ENCODE peak calls at places on chromosomes 6 and 20, in five cellular contexts. One of them, this sample, is unnamed. For H3K9me3, the result is how much of the 10 kb centered on the place peaks cover.

GRCh38 chr6:104212977-104213696 is 646.6 kb downstream of the HACE1 start:
- DNase-seq in heart right ventricle: no peak
- DNase-seq in PC-9: no peak
- DNase-seq in neural progenitor cell: no peak
- DNase-seq in kidney: no peak
- DNase-seq in this sample: no peak

GRCh38 chr6:4973415-4973814 is 30.4 kb downstream of the RPP40 start:
- DNase-seq in heart right ventricle: no peak
- DNase-seq in PC-9: no peak
- DNase-seq in neural progenitor cell: no peak
- DNase-seq in kidney: no peak
- DNase-seq in this sample: no peak

GRCh38 chr6:1312444-1313363 is 806 bp downstream of the FOXQ1 start:
- DNase-seq in heart right ventricle: no peak
- DNase-seq in PC-9: peak
- DNase-seq in neural progenitor cell: peak
- DNase-seq in kidney: peak
- DNase-seq in this sample: peak

GRCh38 chr20:31569163-31570020 is 35.7 kb upstream of the ID1 start:
- DNase-seq in heart right ventricle: peak
- DNase-seq in PC-9: peak
- DNase-seq in neural progenitor cell: peak
- DNase-seq in kidney: no peak
- DNase-seq in this sample: peak

GRCh38 chr20:43914286-43914685 is 366 bp upstream of the TOX2 start:
- DNase-seq in heart right ventricle: no peak
- DNase-seq in PC-9: peak
- DNase-seq in neural progenitor cell: no peak
- DNase-seq in kidney: no peak
- DNase-seq in this sample: no peak

GRCh38 chr20:47392721-47393073 is 36.2 kb upstream of the ZMYND8 start:
- DNase-seq in heart right ventricle: no peak
- DNase-seq in PC-9: peak
- DNase-seq in neural progenitor cell: no peak
- DNase-seq in kidney: no peak
- DNase-seq in this sample: no peak

GRCh38 chr6:29828471-29828797 is 809 bp downstream of the HLA-G start:
- DNase-seq in heart right ventricle: no peak
- DNase-seq in PC-9: no peak
- DNase-seq in neural progenitor cell: peak
- DNase-seq in kidney: no peak
- DNase-seq in this sample: no peak

GRCh38 chr6:158071121-158072082 is 89.7 kb downstream of the SYNJ2 start:
- DNase-seq in heart right ventricle: no peak
- DNase-seq in PC-9: no peak
- DNase-seq in neural progenitor cell: no peak
- DNase-seq in kidney: peak
- DNase-seq in this sample: no peak

GRCh38 chr6:89952361-89952680 is 58.1 kb downstream of the GJA10 start:
- DNase-seq in heart right ventricle: no peak
- DNase-seq in PC-9: no peak
- DNase-seq in neural progenitor cell: no peak
- DNase-seq in kidney: no peak
- DNase-seq in this sample: no peak

GRCh38 chr6:6815732-6816131 is 227.2 kb downstream of the LY86 start:
- DNase-seq in heart right ventricle: no peak
- DNase-seq in PC-9: no peak
- DNase-seq in neural progenitor cell: no peak
- DNase-seq in kidney: no peak
- DNase-seq in this sample: no peak

GRCh38 chr6:37287519-37288157 is 29.7 kb upstream of the TMEM217 start:
- DNase-seq in heart right ventricle: no peak
- DNase-seq in PC-9: no peak
- DNase-seq in neural progenitor cell: no peak
- DNase-seq in kidney: no peak
- DNase-seq in this sample: no peak

GRCh38 chr6:157428418-157429202 is 47.6 kb downstream of the ZDHHC14 start:
- DNase-seq in heart right ventricle: no peak
- DNase-seq in PC-9: peak
- DNase-seq in neural progenitor cell: peak
- DNase-seq in kidney: no peak
- DNase-seq in this sample: no peak

GRCh38 chr6:7324520-7324919 is 11.5 kb upstream of the SSR1 start:
- DNase-seq in heart right ventricle: peak
- DNase-seq in PC-9: no peak
- DNase-seq in neural progenitor cell: no peak
- DNase-seq in kidney: no peak
- DNase-seq in this sample: no peak

GRCh38 chr6:10520468-10520867 is 683 bp upstream of the GCNT2 start:
- DNase-seq in heart right ventricle: no peak
- DNase-seq in PC-9: no peak
- DNase-seq in neural progenitor cell: no peak
- DNase-seq in kidney: no peak
- DNase-seq in this sample: no peak

GRCh38 chr6:129704708-129705107 is 5.3 kb downstream of the ARHGAP18 start:
- DNase-seq in heart right ventricle: no peak
- DNase-seq in PC-9: no peak
- DNase-seq in neural progenitor cell: no peak
- DNase-seq in kidney: no peak
- DNase-seq in this sample: no peak

GRCh38 chr6:22827760-22828159 is 258.4 kb downstream of the HDGFL1 start:
- DNase-seq in heart right ventricle: no peak
- DNase-seq in PC-9: no peak
- DNase-seq in neural progenitor cell: no peak
- DNase-seq in kidney: no peak
- DNase-seq in this sample: no peak

GRCh38 chr20:14234666-14235295 is 102.6 kb downstream of the FLRT3 start:
- DNase-seq in heart right ventricle: no peak
- DNase-seq in PC-9: no peak
- DNase-seq in neural progenitor cell: no peak
- DNase-seq in kidney: no peak
- DNase-seq in this sample: no peak

GRCh38 chr6:36677059-36677749 is 1.3 kb upstream of the CDKN1A start:
- DNase-seq in heart right ventricle: no peak
- DNase-seq in PC-9: no peak
- DNase-seq in neural progenitor cell: no peak
- DNase-seq in kidney: no peak
- DNase-seq in this sample: peak

DNA sequence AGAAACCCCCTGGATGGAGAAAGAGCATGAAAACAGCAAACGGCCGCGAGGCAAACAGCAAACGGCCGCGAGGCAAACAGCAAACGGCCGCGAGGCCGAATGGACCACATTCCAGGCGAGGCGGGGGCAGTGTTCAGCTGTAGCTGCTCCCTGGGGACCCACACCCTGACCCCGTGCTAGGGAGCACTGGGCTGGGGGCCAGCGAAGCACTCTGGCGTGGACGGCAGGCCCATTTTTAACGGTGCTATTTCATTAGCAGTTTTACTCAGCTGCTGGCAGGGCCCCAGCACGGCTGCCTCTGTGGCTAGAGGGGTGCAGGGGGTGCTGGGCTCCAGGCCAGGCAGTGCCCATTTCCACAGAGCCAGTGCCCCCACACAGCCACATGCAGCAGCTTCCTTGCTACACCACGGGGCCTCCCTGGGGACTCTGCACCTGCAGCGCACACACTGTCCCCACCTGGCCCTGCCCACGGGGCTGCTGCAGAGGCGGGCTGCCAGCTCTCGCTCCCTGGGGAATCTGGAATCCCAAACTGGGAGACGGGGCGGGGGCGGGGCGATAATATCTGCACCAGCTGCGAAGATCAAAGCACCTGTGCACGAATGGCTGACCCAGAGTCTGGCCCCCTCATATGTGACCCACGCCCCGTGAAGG is 35.6 kb upstream of the SLCO4A1 start:
- DNase-seq in heart right ventricle: peak
- DNase-seq in PC-9: no peak
- DNase-seq in neural progenitor cell: no peak
- DNase-seq in kidney: peak
- DNase-seq in this sample: no peak
- TF ChIP-seq CTCF in heart right ventricle: no peak
- TF ChIP-seq CTCF in PC-9: no peak
- TF ChIP-seq CTCF in neural progenitor cell: no peak
- TF ChIP-seq CTCF in kidney: no peak
- TF ChIP-seq CTCF in this sample: no peak

DNA sequence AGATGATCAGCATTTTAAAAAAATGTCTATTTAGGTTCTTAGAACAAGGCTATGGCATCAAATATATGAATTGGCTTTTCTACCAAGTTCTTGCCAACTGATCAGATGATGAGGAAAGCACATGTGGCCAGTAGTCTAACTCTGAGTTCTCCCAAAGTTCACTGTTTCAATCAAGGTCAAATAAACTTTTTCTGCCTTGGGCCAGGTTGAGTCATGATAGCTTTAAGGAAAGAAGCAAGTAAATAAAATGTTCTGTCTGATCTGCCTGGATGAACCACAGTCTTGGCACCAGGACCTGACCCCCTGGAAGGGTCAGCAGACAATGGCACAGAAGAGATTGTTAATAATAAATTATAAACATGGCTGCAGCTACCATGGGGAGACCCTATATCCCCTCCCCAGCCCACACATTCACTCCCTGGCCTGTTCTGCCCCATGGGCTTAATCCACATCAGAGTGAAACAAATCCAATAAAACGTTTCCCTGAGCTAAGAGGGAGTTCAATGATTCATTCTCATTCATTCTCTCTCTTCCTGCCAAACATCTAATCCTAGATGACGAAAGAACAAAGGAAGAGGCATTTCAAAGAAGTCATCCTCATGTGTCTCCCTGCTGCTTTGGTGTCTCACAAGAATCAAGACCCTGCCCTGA is 661.6 kb downstream of the DHX35 start:
- DNase-seq in heart right ventricle: no peak
- DNase-seq in PC-9: no peak
- DNase-seq in neural progenitor cell: no peak
- DNase-seq in kidney: no peak
- DNase-seq in this sample: no peak
- H3K9me3 ChIP-seq in heart right ventricle: under half
- H3K9me3 ChIP-seq in PC-9: under half
- H3K9me3 ChIP-seq in neural progenitor cell: under half
- H3K9me3 ChIP-seq in kidney: under half
- H3K9me3 ChIP-seq in this sample: under half

GRCh38 chr6:69305456-69305855 is 491.4 kb downstream of the LMBRD1 start:
- DNase-seq in heart right ventricle: no peak
- DNase-seq in PC-9: no peak
- DNase-seq in neural progenitor cell: no peak
- DNase-seq in kidney: no peak
- DNase-seq in this sample: peak
- TF ChIP-seq CTCF in heart right ventricle: no peak
- TF ChIP-seq CTCF in PC-9: no peak
- TF ChIP-seq CTCF in neural progenitor cell: no peak
- TF ChIP-seq CTCF in kidney: no peak
- TF ChIP-seq CTCF in this sample: no peak

GRCh38 chr6:165117806-165118205 is 191.6 kb downstream of the C6orf118 start:
- DNase-seq in heart right ventricle: no peak
- DNase-seq in PC-9: no peak
- DNase-seq in neural progenitor cell: no peak
- DNase-seq in kidney: no peak
- DNase-seq in this sample: no peak
- H3K9me3 ChIP-seq in heart right ventricle: under half
- H3K9me3 ChIP-seq in PC-9: under half
- H3K9me3 ChIP-seq in neural progenitor cell: under half
- H3K9me3 ChIP-seq in kidney: under half
- H3K9me3 ChIP-seq in this sample: under half

GRCh38 chr6:83904395-83904794 is 44.9 kb downstream of the CYB5R4 start:
- DNase-seq in heart right ventricle: no peak
- DNase-seq in PC-9: no peak
- DNase-seq in neural progenitor cell: no peak
- DNase-seq in kidney: no peak
- DNase-seq in this sample: no peak
- TF ChIP-seq CTCF in heart right ventricle: no peak
- TF ChIP-seq CTCF in PC-9: no peak
- TF ChIP-seq CTCF in neural progenitor cell: no peak
- TF ChIP-seq CTCF in kidney: no peak
- TF ChIP-seq CTCF in this sample: no peak

DNA sequence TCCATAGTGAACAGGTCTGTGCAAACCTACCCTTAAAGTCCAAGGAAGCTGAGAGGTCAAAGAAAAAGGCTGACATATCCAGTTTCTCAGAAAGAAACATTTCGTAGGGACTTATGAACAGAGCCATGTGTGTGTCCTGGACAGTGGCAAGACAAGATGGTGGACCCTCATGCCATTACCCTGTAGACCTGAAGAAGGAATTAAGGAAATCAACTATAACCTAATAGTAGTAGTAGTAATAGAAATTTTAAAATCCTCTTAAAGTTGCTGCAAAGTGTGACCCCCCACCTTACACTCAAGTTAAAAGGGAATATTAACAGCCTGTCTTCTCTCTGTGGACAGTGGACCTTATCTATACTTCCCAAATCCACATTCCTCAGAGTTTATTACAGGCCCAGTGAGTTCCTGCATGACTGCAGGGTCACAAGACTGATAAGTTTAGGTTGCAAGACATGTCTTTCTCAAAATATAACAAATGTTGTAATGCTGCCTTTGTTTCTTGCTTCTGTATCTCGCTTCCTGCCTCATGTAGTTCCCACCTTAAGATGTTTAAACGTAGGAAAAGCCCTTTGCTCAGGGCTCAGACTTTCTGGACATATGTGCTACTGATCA is 10.6 kb downstream of the IL22RA2 start:
- DNase-seq in heart right ventricle: no peak
- DNase-seq in PC-9: no peak
- DNase-seq in neural progenitor cell: no peak
- DNase-seq in kidney: no peak
- DNase-seq in this sample: no peak
- H3K9me3 ChIP-seq in heart right ventricle: under half
- H3K9me3 ChIP-seq in PC-9: under half
- H3K9me3 ChIP-seq in neural progenitor cell: under half
- H3K9me3 ChIP-seq in kidney: under half
- H3K9me3 ChIP-seq in this sample: under half

DNA sequence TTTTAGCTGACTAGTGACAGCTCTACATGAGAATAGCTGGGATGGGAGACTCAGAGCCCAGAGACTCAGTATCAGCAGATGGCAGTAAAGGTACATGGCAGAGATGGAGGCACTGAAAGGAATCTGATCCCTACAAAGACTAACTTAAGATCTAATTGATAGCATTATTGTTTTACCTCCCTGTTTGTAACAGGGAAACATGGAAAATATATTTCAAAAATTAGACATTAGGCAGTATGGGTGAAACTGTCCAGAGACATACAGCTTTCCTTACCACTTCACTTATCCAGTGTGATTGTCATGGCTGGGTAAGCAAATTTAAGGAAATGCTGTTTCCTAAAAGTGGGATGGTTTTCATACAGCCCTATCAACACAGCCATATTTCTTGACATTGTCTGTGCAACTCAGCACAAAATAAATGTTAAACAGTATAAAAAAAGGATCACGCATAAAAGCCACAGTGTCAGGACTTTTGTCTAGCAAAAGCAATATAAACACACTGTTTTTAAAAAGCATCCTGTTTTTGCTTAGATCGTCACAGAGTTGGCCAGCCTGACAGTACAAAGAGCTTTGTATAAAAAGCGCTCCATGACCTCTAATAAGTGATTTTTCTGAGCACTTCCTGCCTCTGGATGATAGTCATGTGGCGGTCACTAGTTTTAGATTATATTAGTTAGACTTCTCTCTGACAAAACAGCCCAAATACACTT is 376.9 kb downstream of the PHF3 start:
- DNase-seq in heart right ventricle: no peak
- DNase-seq in PC-9: no peak
- DNase-seq in neural progenitor cell: peak
- DNase-seq in kidney: no peak
- DNase-seq in this sample: peak
- TF ChIP-seq CTCF in heart right ventricle: peak
- TF ChIP-seq CTCF in PC-9: peak
- TF ChIP-seq CTCF in neural progenitor cell: peak
- TF ChIP-seq CTCF in kidney: peak
- TF ChIP-seq CTCF in this sample: peak